ENCODE peak calls at places on chromosome 13, in ten cellular contexts. Z, B, K, Q, E, V, N, T, P and S are unnamed samples.

GRCh38 chr13:59946924-59947323 is 216.8 kb downstream of the DIAPH3 start:
- DNase-seq in B (no peak), E (no peak), K (no peak), N (no peak), V (no peak), T (no peak), Z (no peak), P (no peak), Q (no peak), S (no peak)

GRCh38 chr13:46170268-46170667 is 11.7 kb downstream of the LCP1 start:
- DNase-seq in K (no peak), V (no peak), E (no peak), T (no peak), Z (no peak), Q (no peak), B (no peak), P (no peak), N (no peak), S (no peak)

GRCh38 chr13:33172911-33173310 is 112.6 kb downstream of the STARD13 start:
- DNase-seq in K (no peak), Z (no peak), V (no peak), B (no peak), Q (no peak), E (no peak), P (no peak), N (no peak), T (no peak), S (no peak)

GRCh38 chr13:85186646-85187045 is 612.6 kb downstream of the SLITRK6 start:
- DNase-seq in K (no peak), T (no peak), V (no peak), P (no peak), E (no peak), Z (no peak), B (no peak), N (no peak), Q (no peak), S (no peak)

GRCh38 chr13:39415403-39415802 is 187.6 kb downstream of the LHFPL6 start:
- DNase-seq in Q (no peak), E (no peak), Z (no peak), B (no peak), V (no peak), T (no peak), P (peak), K (peak), N (no peak), S (no peak)

GRCh38 chr13:52361225-52361624 is 44.7 kb downstream of the THSD1 start:
- DNase-seq in B (no peak), Q (no peak), P (no peak), V (no peak), K (no peak), Z (no peak), E (no peak), T (no peak), N (no peak), S (no peak)

GRCh38 chr13:75359266-75359665 is 122.7 kb downstream of the TBC1D4 start:
- DNase-seq in T (no peak), Q (no peak), P (no peak), K (no peak), E (peak), B (peak), N (no peak), Z (no peak), V (no peak), S (no peak)

GRCh38 chr13:33479066-33479465 is 193.5 kb upstream of the STARD13 start:
- DNase-seq in Z (no peak), E (no peak), K (no peak), N (no peak), B (no peak), V (no peak), Q (no peak), P (no peak), T (no peak), S (no peak)

GRCh38 chr13:99124695-99125334 is 75.8 kb upstream of the UBAC2 start:
- DNase-seq in N (no peak), E (no peak), Q (no peak), T (no peak), Z (no peak), V (no peak), B (peak), K (no peak), P (no peak), S (peak)

GRCh38 chr13:72004236-72004635 is 137.2 kb upstream of the DACH1 start:
- DNase-seq in P (no peak), B (no peak), E (no peak), K (no peak), T (no peak), Z (no peak), V (no peak), N (no peak), Q (no peak), S (no peak)

GRCh38 chr13:50393641-50394040 is 378.4 kb downstream of the KCNRG start:
- DNase-seq in V (peak), N (no peak), E (no peak), Q (no peak), K (peak), P (no peak), Z (no peak), T (no peak), B (no peak), S (no peak)

GRCh38 chr13:73417012-73417615 is 358.3 kb downstream of the KLF5 start:
- DNase-seq in B (peak), K (no peak), N (no peak), Z (no peak), P (no peak), Q (peak), T (no peak), E (no peak), V (no peak), S (peak)
- TF ChIP-seq CTCF in B (peak), K (peak), N (no peak), Z (no peak), P (peak), Q (no peak), T (no peak), E (peak), V (no peak), S (peak)

GRCh38 chr13:26502826-26503225 is 54.7 kb upstream of the WASF3 start:
- DNase-seq in K (no peak), P (no peak), B (no peak), E (no peak), T (no peak), N (no peak), Z (no peak), Q (no peak), V (no peak), S (no peak)
- TF ChIP-seq CTCF in K (peak), P (no peak), B (no peak), E (no peak), T (no peak), N (no peak), Z (no peak), Q (no peak), V (no peak), S (no peak)

DNA sequence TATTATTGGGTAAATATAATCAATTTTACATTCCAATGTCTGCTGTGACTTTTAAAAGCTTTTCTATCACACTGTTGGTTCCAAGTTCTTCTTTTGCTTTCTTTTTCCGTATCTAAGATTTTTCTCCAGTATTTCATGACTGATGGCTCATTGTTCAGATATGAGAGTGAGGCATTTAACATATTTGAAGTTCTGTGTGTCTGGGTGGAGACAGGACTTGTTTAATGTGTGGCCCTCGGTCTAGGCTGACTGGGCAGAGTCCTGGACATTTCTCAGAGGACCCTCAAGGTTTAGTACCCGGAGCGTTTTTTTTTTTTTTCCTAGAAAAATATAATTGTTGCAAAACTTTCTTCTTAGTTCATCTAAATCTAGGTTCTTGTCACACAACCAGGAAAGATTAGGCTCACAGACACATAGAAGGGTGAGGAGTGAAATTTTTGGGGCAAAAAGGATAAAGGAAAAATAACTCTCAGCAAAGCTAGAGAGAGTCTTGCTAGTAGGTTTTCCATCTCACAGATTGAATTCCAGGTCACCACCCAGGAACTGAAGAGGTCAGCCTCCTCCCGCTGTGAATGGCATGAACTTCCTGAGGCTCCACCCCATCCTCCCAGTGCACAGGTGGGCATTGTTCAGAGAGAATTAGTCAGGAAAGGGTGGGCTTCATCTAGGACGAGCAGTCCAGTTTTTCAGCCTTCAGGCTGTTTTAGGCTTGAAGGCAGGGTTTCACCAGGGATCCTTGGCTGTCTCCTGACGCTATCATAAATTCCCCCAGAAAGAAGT is 1002.4 kb upstream of the PCDH9 start:
- DNase-seq in E (no peak), Q (no peak), B (no peak), V (no peak), K (no peak), Z (no peak), T (no peak), N (no peak), P (no peak), S (no peak)
- TF ChIP-seq CTCF in E (no peak), Q (no peak), B (no peak), V (no peak), K (no peak), Z (no peak), T (no peak), N (no peak), P (no peak), S (no peak)

GRCh38 chr13:97211357-97211756 is 10.8 kb upstream of the MBNL2 start:
- DNase-seq in E (no peak), N (no peak), P (no peak), K (no peak), V (no peak), T (no peak), Z (no peak), B (no peak), Q (no peak), S (no peak)

GRCh38 chr13:97211986-97212385 is 10.1 kb upstream of the MBNL2 start:
- DNase-seq in T (no peak), B (no peak), K (no peak), V (no peak), E (no peak), N (no peak), Z (no peak), P (no peak), Q (no peak), S (no peak)

GRCh38 chr13:97215325-97215724 is 6.8 kb upstream of the MBNL2 start:
- DNase-seq in P (no peak), N (no peak), Q (no peak), Z (no peak), V (no peak), K (no peak), E (no peak), T (no peak), B (no peak), S (no peak)

GRCh38 chr13:97214921-97215320 is 7.2 kb upstream of the MBNL2 start:
- DNase-seq in K (no peak), P (no peak), Z (no peak), V (no peak), N (no peak), Q (no peak), E (no peak), B (no peak), T (no peak), S (no peak)

GRCh38 chr13:97212540-97213146 is 9.5 kb upstream of the MBNL2 start:
- DNase-seq in K (no peak), N (peak), T (no peak), P (no peak), V (no peak), E (no peak), Z (no peak), Q (no peak), B (peak), S (no peak)
- TF ChIP-seq CTCF in K (peak), N (peak), T (no peak), P (peak), V (peak), E (peak), Z (no peak), Q (peak), B (peak), S (peak)

DNA sequence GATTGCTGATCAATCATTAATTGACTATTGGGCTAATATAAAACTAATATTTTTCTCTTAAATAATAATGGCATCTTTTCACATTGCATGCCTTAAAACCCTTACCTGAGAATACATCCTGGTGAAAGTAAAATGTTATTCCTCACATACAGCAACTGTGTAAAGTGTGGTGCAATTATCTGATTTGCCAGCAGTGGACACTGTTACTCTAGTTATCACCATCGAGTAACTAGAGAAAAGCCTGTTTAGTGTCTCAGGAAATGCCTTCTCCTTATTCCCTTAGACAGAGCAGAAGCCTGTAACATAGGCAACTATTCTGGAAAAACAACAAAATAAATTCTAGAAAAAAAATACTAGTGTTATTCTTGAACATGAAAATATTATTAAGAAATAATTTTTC is 459.8 kb downstream of the FGF14 start:
- DNase-seq in B (peak), P (peak), V (peak), T (no peak), E (peak), N (peak), Q (no peak), Z (no peak), K (no peak), S (no peak)
- TF ChIP-seq CTCF in B (peak), P (peak), V (peak), T (no peak), E (peak), N (peak), Q (peak), Z (peak), K (peak), S (peak)

GRCh38 chr13:111039735-111040134 is 75.4 kb upstream of the ARHGEF7 start:
- DNase-seq in E (no peak), Q (no peak), Z (no peak), K (no peak), N (no peak), V (no peak), P (no peak), B (no peak), T (no peak), S (no peak)

GRCh38 chr13:111035861-111036260 is 79.2 kb upstream of the ARHGEF7 start:
- DNase-seq in B (no peak), Z (peak), V (no peak), T (no peak), K (no peak), E (no peak), N (no peak), Q (no peak), P (no peak), S (no peak)

GRCh38 chr13:111038887-111039286 is 76.2 kb upstream of the ARHGEF7 start:
- DNase-seq in E (no peak), Z (peak), K (no peak), V (no peak), B (no peak), N (no peak), Q (no peak), P (no peak), T (no peak), S (no peak)

GRCh38 chr13:111036665-111037064 is 78.4 kb upstream of the ARHGEF7 start:
- DNase-seq in N (no peak), T (no peak), E (no peak), B (no peak), Z (no peak), P (no peak), K (no peak), V (no peak), Q (no peak), S (no peak)

DNA sequence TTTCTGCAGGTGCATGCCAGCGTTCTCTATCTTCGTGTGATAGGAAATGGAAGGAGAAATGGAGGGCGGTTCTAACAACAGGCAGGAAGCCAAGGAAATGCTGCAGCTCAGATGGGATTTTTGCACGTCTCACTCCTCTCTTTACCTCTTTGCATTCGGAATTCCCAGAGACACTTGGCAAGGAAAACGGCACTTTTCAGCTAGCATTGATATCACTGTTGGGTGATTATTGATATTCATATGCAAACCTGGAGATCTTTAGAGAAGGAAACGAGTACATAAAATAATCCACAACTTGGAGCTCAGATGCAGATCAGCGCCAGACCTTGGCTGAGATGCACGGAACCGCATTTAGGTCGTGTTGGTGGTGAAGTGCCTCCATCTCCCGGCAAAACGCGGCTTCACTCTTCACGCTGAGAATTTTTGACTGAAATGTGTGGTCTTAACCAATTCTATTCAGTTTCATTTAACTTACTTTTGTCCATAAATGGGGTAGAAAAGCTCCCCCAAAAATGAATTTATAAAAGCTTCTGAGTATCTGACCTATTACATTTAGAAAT is 77.2 kb upstream of the ARHGEF7 start:
- DNase-seq in K (no peak), P (no peak), T (no peak), N (no peak), V (no peak), E (no peak), Q (no peak), Z (peak), B (no peak), S (no peak)
- TF ChIP-seq CTCF in K (no peak), P (no peak), T (no peak), N (no peak), V (no peak), E (no peak), Q (no peak), Z (no peak), B (no peak), S (no peak)

DNA sequence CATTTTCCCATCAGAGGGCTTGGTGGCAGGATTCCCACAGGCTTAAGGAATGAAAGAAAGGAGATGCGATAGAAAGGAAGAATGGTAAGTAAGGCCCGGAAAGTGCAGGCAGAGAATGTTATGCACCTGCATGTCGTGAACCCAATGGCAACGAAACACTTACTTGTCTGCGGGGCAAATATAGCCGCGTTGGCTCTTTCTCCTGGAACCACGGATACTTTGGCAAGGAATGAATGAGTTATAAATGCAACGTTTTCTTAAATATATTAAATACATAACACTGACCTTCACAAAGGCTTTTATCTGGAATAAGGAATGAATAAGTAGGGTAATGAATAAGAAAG is 192.1 kb downstream of the KATNAL1 start:
- DNase-seq in Q (no peak), T (no peak), K (no peak), Z (no peak), V (no peak), N (no peak), E (no peak), B (no peak), P (no peak), S (no peak)
- TF ChIP-seq CTCF in Q (no peak), T (peak), K (peak), Z (no peak), V (no peak), N (no peak), E (no peak), B (no peak), P (no peak), S (no peak)

GRCh38 chr13:113458218-113459065 is 5.2 kb upstream of the ADPRHL1 start:
- DNase-seq in K (no peak), T (no peak), Z (peak), B (peak), P (peak), N (no peak), E (no peak), V (peak), Q (no peak), S (no peak)
- TF ChIP-seq CTCF in K (peak), T (peak), Z (no peak), B (peak), P (peak), N (no peak), E (peak), V (peak), Q (no peak), S (peak)

GRCh38 chr13:77014906-77015685 is 11.9 kb downstream of the FBXL3 start:
- DNase-seq in P (no peak), B (no peak), E (no peak), N (no peak), K (no peak), V (no peak), Z (no peak), T (no peak), Q (no peak), S (no peak)

GRCh38 chr13:77016241-77016812 is 10.6 kb downstream of the FBXL3 start:
- DNase-seq in B (no peak), Q (no peak), E (no peak), V (no peak), P (no peak), N (no peak), Z (no peak), K (no peak), T (no peak), S (no peak)

GRCh38 chr13:77019756-77020155 is 7.2 kb downstream of the FBXL3 start:
- DNase-seq in V (no peak), N (no peak), T (no peak), B (no peak), Z (no peak), E (no peak), K (no peak), P (no peak), Q (no peak), S (no peak)

GRCh38 chr13:77013853-77014542 is 13.0 kb downstream of the FBXL3 start:
- DNase-seq in E (no peak), T (no peak), Z (no peak), V (no peak), P (no peak), Q (no peak), K (no peak), B (no peak), N (no peak), S (no peak)

GRCh38 chr13:77016888-77017623 is 9.9 kb downstream of the FBXL3 start:
- DNase-seq in K (no peak), N (no peak), Z (no peak), E (no peak), Q (no peak), T (no peak), B (no peak), V (no peak), P (no peak), S (no peak)
- TF ChIP-seq CTCF in K (no peak), N (no peak), Z (no peak), E (no peak), Q (no peak), T (no peak), B (peak), V (no peak), P (no peak), S (no peak)